ENCODE peak calls at places on chromosomes 1 and 21, in seven cellular contexts. W is RWPE2, J is spleen, E is body of pancreas, B is heart right ventricle, U is hepatocyte, K is AG10803. L is an unnamed sample.
A peak's percentile ranks its signal among the peaks of the same experiment; 100 is the strongest.

GRCh38 chr21:26801524-26801923 is 43.7 kb downstream of the ADAMTS1 start:
- DNase-seq in W (no peak), U (peak; percentile 47), E (no peak), K (peak; percentile 92), J (no peak), B (no peak), L (no peak)

GRCh38 chr1:237111807-237112206 is 69.8 kb downstream of the RYR2 start:
- DNase-seq in U (no peak), K (no peak), J (no peak), B (no peak), E (no peak), W (no peak), L (no peak)

GRCh38 chr21:39097335-39097861 is 85.9 kb downstream of the PSMG1 start:
- DNase-seq in J (peak; percentile 89), U (no peak), B (no peak), W (no peak), E (no peak), K (no peak), L (no peak)

GRCh38 chr1:153697873-153698647 is 19.6 kb downstream of the NPR1 start:
- DNase-seq in U (no peak), W (no peak), K (no peak), B (peak; percentile 77), J (peak; percentile 78), E (peak; percentile 20), L (no peak)

GRCh38 chr1:150874455-150875196 is 1.8 kb downstream of the ARNT start:
- DNase-seq in J (no peak), U (no peak), K (peak; percentile 18), B (no peak), E (no peak), W (no peak), L (no peak)

GRCh38 chr1:23530089-23530749 is 814 bp downstream of the E2F2 start:
- DNase-seq in J (no peak), B (peak; percentile 21), K (no peak), E (no peak), W (no peak), U (no peak), L (peak; percentile 75)

GRCh38 chr1:174839211-174839610 is 160.5 kb upstream of the CACYBP start:
- DNase-seq in B (no peak), E (no peak), U (no peak), K (no peak), J (no peak), W (no peak), L (no peak)

GRCh38 chr1:206537141-206537540 is 29.8 kb downstream of the RASSF5 start:
- DNase-seq in K (no peak), U (no peak), W (no peak), E (no peak), J (peak; percentile 6), B (no peak), L (no peak)

GRCh38 chr1:227944066-227944930 is 3.4 kb downstream of the WNT9A start:
- DNase-seq in K (no peak), B (no peak), E (no peak), U (peak; percentile 54), W (peak; percentile 2), J (peak; percentile 59), L (no peak)

GRCh38 chr1:172266528-172267174 is 153.8 kb upstream of the C1orf105 start:
- DNase-seq in E (no peak), K (no peak), U (no peak), J (no peak), B (no peak), W (no peak), L (no peak)

GRCh38 chr1:35622510-35623171 is 18.7 kb downstream of the PSMB2 start:
- DNase-seq in W (no peak), K (no peak), U (no peak), J (no peak), E (no peak), B (no peak), L (no peak)

GRCh38 chr1:17441265-17441992 is 2.0 kb upstream of the RCC2 start:
- DNase-seq in B (no peak), K (peak; percentile 68), J (no peak), U (peak; percentile 30), W (peak; percentile 79), E (no peak), L (no peak)

GRCh38 chr1:222909586-222909985 is 94.7 kb downstream of the DISP1 start:
- DNase-seq in J (no peak), E (no peak), B (peak; percentile 20), W (no peak), K (peak; percentile 74), U (no peak), L (no peak)

GRCh38 chr1:189708674-189709073 is 769.0 kb downstream of the BRINP3 start:
- DNase-seq in W (no peak), J (peak; percentile 58), E (no peak), U (peak; percentile 16), K (no peak), B (no peak), L (no peak)

GRCh38 chr1:236010443-236010842 is 54.4 kb downstream of the NID1 start:
- DNase-seq in B (no peak), K (no peak), E (no peak), W (no peak), U (no peak), J (no peak), L (no peak)

GRCh38 chr1:111334169-111334568 is 43.5 kb downstream of the CHIA start:
- DNase-seq in U (peak; percentile 57), B (no peak), J (peak; percentile 71), E (no peak), W (no peak), K (peak; percentile 51), L (peak; percentile 13)

GRCh38 chr1:170536924-170537551 is 5.1 kb downstream of the GORAB start:
- DNase-seq in K (no peak), U (no peak), B (no peak), E (no peak), J (no peak), W (no peak), L (no peak)

GRCh38 chr1:17259233-17259873 is 10.5 kb downstream of the PADI3 start:
- DNase-seq in K (peak; percentile 28), U (no peak), B (no peak), J (no peak), E (no peak), W (no peak), L (no peak)

DNA sequence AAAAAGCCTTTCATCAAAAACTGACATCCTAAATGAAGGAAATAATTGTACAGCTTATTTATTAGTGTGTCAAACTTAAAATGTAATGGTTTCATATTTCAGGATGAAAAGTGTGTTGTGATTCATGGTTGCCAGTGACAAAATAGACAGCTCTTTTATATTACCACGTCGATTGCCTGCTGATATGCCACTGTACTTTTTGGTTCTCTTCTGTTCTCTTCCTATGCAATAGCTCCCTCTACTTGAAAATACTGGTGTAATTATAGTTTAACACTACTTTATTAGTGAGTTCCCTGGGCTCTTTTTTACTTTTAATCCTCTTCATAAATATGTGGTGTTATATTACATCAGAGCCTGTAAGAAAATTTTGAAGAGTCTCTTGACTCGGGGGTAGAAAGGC is 111.3 kb downstream of the PATJ start:
- DNase-seq in J (no peak), W (no peak), E (no peak), B (no peak), U (peak; percentile 13), K (peak; percentile 29), L (no peak)
- TF ChIP-seq CTCF in J (no peak), W (no peak), E (no peak), B (peak; percentile 49), U (peak; percentile 51), K (peak; percentile 52), L (no peak)

GRCh38 chr21:45330075-45330781 is 42.5 kb upstream of the POFUT2 start:
- DNase-seq in E (peak; percentile 88), U (peak; percentile 82), K (peak; percentile 90), J (peak; percentile 58), B (no peak), W (peak; percentile 71), L (no peak)

GRCh38 chr21:45327458-45328197 is 39.9 kb upstream of the POFUT2 start:
- DNase-seq in K (no peak), E (peak; percentile 36), U (no peak), W (peak; percentile 73), J (peak; percentile 68), B (no peak), L (no peak)

GRCh38 chr21:45328198-45329087 is 40.7 kb upstream of the POFUT2 start:
- DNase-seq in J (peak; percentile 71), B (no peak), K (no peak), U (no peak), E (peak; percentile 20), W (peak; percentile 57), L (no peak)

GRCh38 chr21:45330851-45331261 is 43.2 kb upstream of the POFUT2 start:
- DNase-seq in J (peak; percentile 48), W (peak; percentile 37), U (no peak), K (no peak), B (no peak), E (peak; percentile 10), L (no peak)

GRCh38 chr21:45329261-45330074 is 41.8 kb upstream of the POFUT2 start:
- DNase-seq in B (no peak), J (peak; percentile 61), E (peak; percentile 85), U (peak; percentile 79), K (no peak), W (peak; percentile 62), L (no peak)
- H3K4me3 ChIP-seq in B (no peak overlapping the region), J (no peak overlapping the region), E (no peak overlapping the region), U (no peak overlapping the region), K (no peak overlapping the region), W (no peak overlapping the region), L (no peak overlapping the region)

GRCh38 chr1:15526021-15526489 is 593 bp upstream of the DNAJC16 start:
- DNase-seq in K (no peak), E (no peak), J (peak; percentile 80), W (no peak), U (peak; percentile 57), B (no peak), L (no peak)
- TF ChIP-seq CTCF in K (no peak), E (no peak), J (no peak), W (no peak), U (no peak), B (no peak), L (no peak)

GRCh38 chr1:32349211-32349708 is 13.0 kb downstream of the FAM229A start:
- DNase-seq in U (no peak), E (no peak), K (peak; percentile 18), B (peak; percentile 66), J (peak; percentile 86), W (no peak), L (no peak)

GRCh38 chr1:32351859-32352745 is 10.2 kb downstream of the FAM229A start:
- DNase-seq in K (peak; percentile 43), W (no peak), B (peak; percentile 67), U (peak; percentile 82), J (no peak), E (peak; percentile 62), L (no peak)

GRCh38 chr1:32352831-32353383 is 9.4 kb downstream of the FAM229A start:
- DNase-seq in U (no peak), W (no peak), J (no peak), E (no peak), B (no peak), K (peak; percentile 33), L (no peak)

GRCh38 chr1:32351077-32351858 is 11.0 kb downstream of the FAM229A start:
- DNase-seq in W (peak; percentile 91), J (peak; percentile 99), B (peak; percentile 94), E (peak; percentile 98), K (peak; percentile 89), U (peak; percentile 98), L (peak; percentile 90)

DNA sequence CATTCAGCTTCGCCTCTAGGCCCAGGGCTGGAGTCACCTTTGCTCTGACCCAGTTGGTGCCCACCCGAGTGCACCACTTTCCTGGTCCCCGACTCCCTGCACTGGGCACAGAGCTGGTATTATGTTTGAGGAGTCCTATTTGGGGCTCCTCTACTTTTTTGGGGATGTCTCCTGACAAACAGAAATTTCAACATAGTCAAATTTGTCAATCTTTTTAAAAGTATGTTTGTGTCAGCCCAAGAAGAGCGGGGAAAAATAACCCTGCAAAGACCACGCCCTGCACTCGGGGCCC is 11.6 kb downstream of the FAM229A start:
- DNase-seq in B (no peak), U (no peak), J (no peak), W (no peak), K (no peak), E (no peak), L (no peak)
- H3K4me3 ChIP-seq in B (no peak overlapping the region), U (peak overlapping the region; percentile 69), J (peak overlapping the region; percentile 52), W (peak overlapping the region; percentile 53), K (peak overlapping the region; percentile 75), E (no peak overlapping the region), L (peak overlapping the region; percentile 74)

L was measured in GM06990.